ENCODE peak calls at places on chromosome 20, in five cellular contexts. I, M, F, N and E are unnamed samples.

GRCh38 chr20:48716086-48716485 is 111.7 kb downstream of the PREX1 start:
- DNase-seq in I (no peak), M (no peak), F (peak), N (no peak), E (no peak)

GRCh38 chr20:38485041-38485440 is 12.4 kb downstream of the RALGAPB start:
- DNase-seq in I (no peak), M (no peak), F (no peak), N (no peak), E (no peak)

GRCh38 chr20:36235892-36236785 is at the start of gene AAR2:
- DNase-seq in I (peak), M (peak), F (peak), N (peak), E (peak)

GRCh38 chr20:23493172-23493772 is 2.4 kb downstream of the CST8 start:
- DNase-seq in I (no peak), M (no peak), F (no peak), N (no peak), E (no peak)

GRCh38 chr20:1632228-1632577 is 12.4 kb upstream of the SIRPB1 start:
- DNase-seq in I (no peak), M (no peak), F (no peak), N (no peak), E (no peak)

GRCh38 chr20:42461321-42461720 is 728.4 kb downstream of the PTPRT start:
- DNase-seq in I (no peak), M (no peak), F (no peak), N (no peak), E (no peak)

GRCh38 chr20:47206962-47207641 is 149.4 kb downstream of the ZMYND8 start:
- DNase-seq in I (no peak), M (no peak), F (no peak), N (no peak), E (peak)

GRCh38 chr20:50575869-50576720 is 65.9 kb downstream of the PTPN1 start:
- DNase-seq in I (peak), M (no peak), F (peak), N (peak), E (peak)

GRCh38 chr20:11030351-11030750 is 356.6 kb upstream of the JAG1 start:
- DNase-seq in I (no peak), M (no peak), F (no peak), N (no peak), E (no peak)

GRCh38 chr20:1327827-1328679 is 886 bp downstream of the SDCBP2 start:
- DNase-seq in I (no peak), M (no peak), F (peak), N (no peak), E (no peak)

GRCh38 chr20:61440548-61441055 is 188.5 kb downstream of the CDH4 start:
- DNase-seq in I (no peak), M (no peak), F (no peak), N (no peak), E (no peak)

GRCh38 chr20:20814685-20815084 is 102.2 kb upstream of the RALGAPA2 start:
- DNase-seq in I (no peak), M (no peak), F (no peak), N (no peak), E (no peak)